ENCODE peak calls at places on chromosome 18, in ten cellular contexts. L is tibial nerve, H is transverse colon, W is upper lobe of left lung, Z is A549, J is sigmoid colon, N is stomach, U is esophagus muscularis mucosa, T is SK-N-SH, O is K562. F is an unnamed sample.

GRCh38 chr18:55783921-55784320 is 195.9 kb upstream of the TCF4 start:
- DNase-seq in H (no peak), N (no peak), Z (no peak), U (no peak), W (no peak), O (no peak), J (no peak), T (no peak), L (no peak), F (no peak)

GRCh38 chr18:28127763-28128737 is 48.9 kb downstream of the CDH2 start:
- DNase-seq in Z (no peak), T (no peak), U (no peak), H (no peak), O (no peak), J (no peak), N (no peak), L (no peak), W (no peak), F (no peak)

GRCh38 chr18:34661464-34662087 is 48.5 kb upstream of the DTNA start:
- DNase-seq in T (peak; percentile 55), N (no peak), J (no peak), W (no peak), O (peak; percentile 51), L (peak; percentile 15), U (no peak), Z (peak; percentile 25), H (no peak), F (no peak)

GRCh38 chr18:46452820-46453219 is 204.2 kb downstream of the LOXHD1 start:
- DNase-seq in J (no peak), W (no peak), O (no peak), U (no peak), Z (no peak), T (no peak), L (no peak), N (no peak), H (no peak), F (no peak)

GRCh38 chr18:47917923-47918610 is 12.4 kb downstream of the SMAD2 start:
- DNase-seq in L (no peak), U (no peak), H (no peak), O (no peak), J (no peak), T (no peak), W (no peak), N (no peak), Z (no peak), F (no peak)

GRCh38 chr18:61589724-61590065 is 256.5 kb downstream of the CDH20 start:
- DNase-seq in W (no peak), O (no peak), L (no peak), J (no peak), T (no peak), U (no peak), Z (no peak), H (no peak), N (no peak), F (no peak)

GRCh38 chr18:79395761-79396404 is at the start of gene NFATC1:
- DNase-seq in Z (peak; percentile 31), U (no peak), H (peak; percentile 67), J (peak; percentile 95), O (peak; percentile 79), W (no peak), N (peak; percentile 51), T (no peak), L (peak; percentile 57), F (peak; percentile 91)

GRCh38 chr18:69935319-69936190 is 12.1 kb downstream of the CD226 start:
- DNase-seq in W (peak; percentile 39), U (no peak), Z (no peak), L (no peak), N (peak; percentile 54), O (no peak), H (peak; percentile 51), J (no peak), T (no peak), F (no peak)

GRCh38 chr18:10340821-10341220 is 113.6 kb upstream of the APCDD1 start:
- DNase-seq in Z (no peak), O (no peak), J (no peak), L (no peak), U (peak; percentile 10), T (no peak), H (no peak), N (no peak), W (no peak), F (no peak)

GRCh38 chr18:52510139-52510538 is 170.1 kb downstream of the DCC start:
- DNase-seq in H (no peak), T (no peak), L (no peak), O (no peak), W (no peak), N (no peak), Z (no peak), J (no peak), U (no peak), F (no peak)

GRCh38 chr18:79973517-79973916 is 9.1 kb downstream of the HSBP1L1 start:
- DNase-seq in Z (no peak), H (no peak), J (no peak), U (no peak), O (no peak), L (no peak), N (no peak), W (no peak), T (no peak), F (no peak)

GRCh38 chr18:10519999-10520935 is 5.6 kb upstream of the NAPG start:
- DNase-seq in L (peak; percentile 92), N (peak; percentile 89), T (peak; percentile 73), U (no peak), J (peak; percentile 95), O (peak; percentile 75), W (peak; percentile 88), H (peak; percentile 84), Z (peak; percentile 51), F (peak; percentile 90)

GRCh38 chr18:26014462-26014861 is 76.0 kb downstream of the SS18 start:
- DNase-seq in N (no peak), U (no peak), H (no peak), W (no peak), O (no peak), L (no peak), T (no peak), Z (no peak), J (no peak), F (no peak)

GRCh38 chr18:71038196-71038595 is 749.4 kb downstream of the SOCS6 start:
- DNase-seq in W (no peak), U (no peak), L (no peak), H (no peak), J (no peak), T (no peak), Z (no peak), O (no peak), N (no peak), F (no peak)

DNA sequence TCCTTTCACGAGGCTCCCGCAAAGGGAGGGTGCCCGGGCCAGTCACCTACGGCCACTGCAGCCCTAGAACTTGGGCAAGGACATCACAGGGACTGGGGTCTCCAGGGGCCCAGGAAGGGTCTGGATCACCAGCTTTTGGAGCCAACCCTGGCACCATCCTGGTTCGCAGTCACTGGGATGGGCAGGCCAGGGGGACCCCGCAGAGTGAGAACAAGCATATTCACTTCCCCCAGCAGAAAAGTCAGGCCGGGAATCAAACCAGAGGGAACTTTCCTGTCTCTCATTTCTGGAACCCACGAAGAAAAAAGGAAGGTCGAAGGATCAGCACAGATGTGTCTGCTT is 15.4 kb downstream of the SMAD7 start:
- DNase-seq in N (no peak), O (no peak), Z (no peak), U (no peak), H (no peak), J (no peak), T (no peak), L (no peak), W (no peak), F (peak; percentile 31)
- H3K27ac ChIP-seq in N (peak overlapping the region; percentile 7), O (peak overlapping the region; percentile 47), Z (peak overlapping the region; percentile 94), U (peak overlapping the region; percentile 83), H (peak overlapping the region; percentile 98), J (peak overlapping the region; percentile 87), T (peak overlapping the region; percentile 93), L (peak overlapping the region; percentile 81), W (peak overlapping the region; percentile 90), F (peak overlapping the region; percentile 91)

DNA sequence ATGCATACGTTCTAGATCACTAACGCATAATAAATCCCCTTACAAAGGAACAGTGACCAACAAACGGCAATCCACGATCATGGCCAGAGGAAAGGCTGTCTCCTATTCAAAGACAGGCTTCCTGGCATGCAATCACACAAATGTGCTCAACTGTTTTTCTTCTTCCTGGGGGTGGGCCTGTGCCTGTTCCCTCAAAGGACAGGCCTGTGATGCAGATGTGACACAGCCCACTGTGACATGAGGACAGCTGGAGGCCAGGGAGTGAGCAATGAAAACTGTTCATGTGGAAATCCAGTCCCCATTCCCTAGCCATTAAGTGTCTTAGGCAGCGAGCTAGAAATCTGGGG is 143.8 kb upstream of the LMAN1 start:
- DNase-seq in U (no peak), T (peak; percentile 63), H (no peak), W (no peak), L (no peak), Z (no peak), O (no peak), N (no peak), J (peak; percentile 76), F (no peak)
- TF ChIP-seq EP300 in U (no peak), T (peak; percentile 67), H (no peak), W (peak; percentile 7), L (no peak), Z (no peak), O (no peak), N (no peak), J (no peak), F (no peak)

GRCh38 chr18:41939326-41939725 is 15.7 kb upstream of the PIK3C3 start:
- DNase-seq in O (no peak), Z (no peak), L (no peak), H (no peak), U (no peak), T (no peak), W (no peak), N (no peak), J (no peak), F (no peak)
- H3K27ac ChIP-seq in O (no peak overlapping the region), Z (no peak overlapping the region), L (no peak overlapping the region), H (no peak overlapping the region), U (no peak overlapping the region), T (peak overlapping the region; percentile 9), W (no peak overlapping the region), N (no peak overlapping the region), J (no peak overlapping the region), F (no peak overlapping the region)

GRCh38 chr18:2642771-2643170 is 12.8 kb upstream of the SMCHD1 start:
- DNase-seq in W (no peak), O (no peak), T (no peak), N (no peak), Z (no peak), U (no peak), H (no peak), L (no peak), J (no peak), F (no peak)

GRCh38 chr18:2644535-2644934 is 11.0 kb upstream of the SMCHD1 start:
- DNase-seq in L (no peak), W (no peak), J (no peak), O (no peak), T (no peak), H (no peak), U (no peak), N (no peak), Z (no peak), F (no peak)

DNA sequence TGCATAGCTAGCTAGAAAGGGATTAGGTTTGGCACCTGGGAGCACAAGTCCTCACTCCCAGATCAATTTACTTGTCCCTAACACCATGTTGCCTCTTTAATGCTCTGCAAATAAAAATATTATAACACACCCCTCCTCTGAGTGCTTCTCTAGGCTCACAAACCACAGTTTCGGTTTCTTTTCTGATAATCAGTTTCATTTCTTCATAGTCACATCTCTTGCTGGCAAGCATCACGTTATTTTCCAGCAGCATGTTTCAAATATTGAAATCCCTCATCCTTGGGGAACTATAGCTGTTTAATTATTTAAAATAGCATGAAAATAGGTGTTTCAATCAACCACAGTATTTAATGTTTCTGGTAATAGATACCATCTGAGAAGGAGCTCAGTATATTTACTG is 13.9 kb upstream of the SMCHD1 start:
- DNase-seq in H (no peak), U (no peak), T (no peak), J (no peak), Z (no peak), W (no peak), N (no peak), O (no peak), L (no peak), F (no peak)
- TF ChIP-seq EP300 in H (no peak), U (no peak), T (no peak), J (no peak), Z (no peak), W (no peak), N (no peak), O (no peak), L (peak; percentile 58), F (no peak)